ENCODE peak calls at places on chromosomes 12 and 14, in four cellular contexts. One of them, this sample, is unnamed.

GRCh38 chr14:26730929-26731618 is 133.2 kb upstream of the NOVA1 start:
- DNase-seq in GM12891: no peak
- DNase-seq in K562: peak; percentile 7
- DNase-seq in HepG2: no peak
- DNase-seq in this sample: no peak

GRCh38 chr12:29414368-29414767 is 33.4 kb upstream of the ERGIC2 start:
- DNase-seq in K562: no peak
- DNase-seq in GM12891: no peak
- DNase-seq in HepG2: no peak
- DNase-seq in this sample: no peak

GRCh38 chr12:118357327-118358007 is 15.2 kb downstream of the TAOK3 start:
- DNase-seq in GM12891: no peak
- DNase-seq in HepG2: no peak
- DNase-seq in K562: peak; percentile 69
- DNase-seq in this sample: peak; percentile 27

GRCh38 chr14:30444451-30444850 is 114.5 kb upstream of the G2E3 start:
- DNase-seq in GM12891: no peak
- DNase-seq in K562: no peak
- DNase-seq in HepG2: no peak
- DNase-seq in this sample: no peak

GRCh38 chr14:92789457-92790089 is 4.5 kb upstream of the GOLGA5 start:
- DNase-seq in K562: peak; percentile 8
- DNase-seq in HepG2: no peak
- DNase-seq in GM12891: no peak
- DNase-seq in this sample: no peak

GRCh38 chr14:68937790-68938514 is 41.1 kb downstream of the ACTN1 start:
- DNase-seq in GM12891: no peak
- DNase-seq in K562: no peak
- DNase-seq in HepG2: no peak
- DNase-seq in this sample: no peak

GRCh38 chr12:80792861-80793260 is 76.1 kb downstream of the MYF5 start:
- DNase-seq in HepG2: no peak
- DNase-seq in K562: no peak
- DNase-seq in GM12891: no peak
- DNase-seq in this sample: no peak

GRCh38 chr14:46058964-46059580 is 592.5 kb downstream of the RPL10L start:
- DNase-seq in K562: no peak
- DNase-seq in HepG2: no peak
- DNase-seq in GM12891: no peak
- DNase-seq in this sample: no peak

GRCh38 chr12:108633534-108634224 is at the start of gene SELPLG:
- DNase-seq in HepG2: no peak
- DNase-seq in GM12891: peak; percentile 68
- DNase-seq in K562: peak; percentile 50
- DNase-seq in this sample: peak; percentile 83

GRCh38 chr12:2432856-2433255 is 361.9 kb upstream of the FKBP4 start:
- DNase-seq in HepG2: no peak
- DNase-seq in GM12891: no peak
- DNase-seq in K562: no peak
- DNase-seq in this sample: no peak

GRCh38 chr12:92779902-92780301 is 77.1 kb downstream of the PLEKHG7 start:
- DNase-seq in HepG2: no peak
- DNase-seq in K562: no peak
- DNase-seq in GM12891: no peak
- DNase-seq in this sample: no peak

GRCh38 chr12:24034160-24034559 is 84.7 kb upstream of the SOX5 start:
- DNase-seq in K562: no peak
- DNase-seq in GM12891: no peak
- DNase-seq in HepG2: no peak
- DNase-seq in this sample: no peak

GRCh38 chr12:13417516-13417915 is 221.0 kb downstream of the EMP1 start:
- DNase-seq in GM12891: no peak
- DNase-seq in HepG2: no peak
- DNase-seq in K562: no peak
- DNase-seq in this sample: no peak

GRCh38 chr12:78584695-78585094 is 279.9 kb upstream of the SYT1 start:
- DNase-seq in K562: no peak
- DNase-seq in GM12891: no peak
- DNase-seq in HepG2: peak; percentile 6
- DNase-seq in this sample: no peak

DNA sequence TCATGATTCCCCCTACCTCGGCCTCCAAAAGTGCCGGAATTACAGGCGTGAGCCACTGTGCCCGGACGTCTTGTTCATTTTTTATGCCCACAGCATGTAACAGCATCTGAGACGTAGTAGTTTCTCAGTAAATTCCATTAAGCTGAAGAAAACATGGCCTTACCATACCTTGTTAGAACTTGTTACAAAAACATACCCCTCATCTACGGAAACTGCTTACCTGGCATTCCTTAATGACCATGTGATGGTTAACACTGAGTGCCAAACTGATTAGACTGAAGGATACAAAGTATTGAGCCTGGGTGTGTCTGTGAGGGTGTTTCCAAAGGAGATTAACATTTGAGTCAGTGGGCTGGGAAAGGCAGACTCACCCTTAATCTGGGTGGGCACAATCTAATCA is 186.8 kb downstream of the CEP128 start:
- DNase-seq in HepG2: no peak
- DNase-seq in GM12891: no peak
- DNase-seq in K562: no peak
- DNase-seq in this sample: no peak
- TF ChIP-seq POLR2AphosphoS5 in HepG2: no peak
- TF ChIP-seq POLR2AphosphoS5 in GM12891: no peak
- TF ChIP-seq POLR2AphosphoS5 in K562: no peak
- TF ChIP-seq POLR2AphosphoS5 in this sample: no peak

DNA sequence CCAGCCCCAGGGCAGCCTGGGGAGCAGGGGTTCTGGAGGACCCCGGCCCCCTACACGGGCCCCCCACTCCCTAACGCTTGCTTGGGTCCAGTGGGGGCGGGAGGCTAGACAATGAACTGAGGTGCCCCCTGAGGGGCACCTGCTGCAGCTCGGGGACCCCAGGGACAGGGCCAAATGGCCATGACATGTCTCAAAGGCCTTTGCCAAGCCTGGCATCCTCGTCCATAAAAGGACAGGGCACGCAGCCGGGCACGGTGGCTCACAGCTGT is 11.7 kb upstream of the C14orf180 start:
- DNase-seq in GM12891: no peak
- DNase-seq in HepG2: no peak
- DNase-seq in K562: no peak
- DNase-seq in this sample: no peak
- TF ChIP-seq TAF1 in GM12891: no peak
- TF ChIP-seq TAF1 in HepG2: no peak
- TF ChIP-seq TAF1 in K562: no peak
- TF ChIP-seq TAF1 in this sample: no peak

GRCh38 chr12:6851921-6852650 is at the start of gene USP5:
- DNase-seq in K562: peak; percentile 87
- DNase-seq in HepG2: peak; percentile 98
- DNase-seq in GM12891: peak; percentile 92
- DNase-seq in this sample: peak; percentile 97

GRCh38 chr12:6849976-6850560 is 1.0 kb downstream of the CDCA3 start:
- DNase-seq in K562: no peak
- DNase-seq in GM12891: no peak
- DNase-seq in HepG2: no peak
- DNase-seq in this sample: no peak

GRCh38 chr12:6850796-6851152 is 312 bp downstream of the CDCA3 start:
- DNase-seq in K562: peak; percentile 33
- DNase-seq in HepG2: peak; percentile 51
- DNase-seq in GM12891: no peak
- DNase-seq in this sample: no peak

GRCh38 chr12:6852651-6853354 is 853 bp downstream of the USP5 start:
- DNase-seq in K562: peak; percentile 63
- DNase-seq in GM12891: no peak
- DNase-seq in HepG2: peak; percentile 35
- DNase-seq in this sample: no peak

GRCh38 chr12:6851153-6851920 is at the start of gene CDCA3:
- DNase-seq in HepG2: peak; percentile 99
- DNase-seq in K562: peak; percentile 94
- DNase-seq in GM12891: peak; percentile 100
- DNase-seq in this sample: peak; percentile 100
- TF ChIP-seq POLR2A in HepG2: peak; percentile 95
- TF ChIP-seq POLR2A in K562: peak; percentile 59
- TF ChIP-seq POLR2A in GM12891: peak; percentile 87
- TF ChIP-seq POLR2A in this sample: peak; percentile 87

DNA sequence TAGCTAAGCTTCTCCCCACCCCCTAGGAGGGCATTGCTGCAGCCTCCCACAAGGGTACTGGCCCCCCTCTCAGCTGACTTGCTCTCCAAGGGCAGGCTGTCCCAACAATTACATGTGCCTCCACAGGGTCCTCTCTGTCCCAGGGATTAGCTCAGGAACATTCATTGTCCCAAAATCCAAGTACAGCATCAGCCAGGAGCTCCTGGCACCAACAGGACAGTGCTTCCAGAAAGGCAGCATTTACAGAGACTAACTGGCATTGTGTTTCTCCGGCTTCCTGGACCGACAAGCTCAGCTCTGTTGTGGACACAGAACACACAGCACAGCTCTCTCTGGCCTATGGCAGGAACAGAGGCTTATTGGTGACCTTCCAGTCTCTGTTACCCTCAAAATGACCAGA is 21.7 kb downstream of the ABCD4 start:
- DNase-seq in K562: no peak
- DNase-seq in HepG2: no peak
- DNase-seq in GM12891: no peak
- DNase-seq in this sample: no peak
- TF ChIP-seq POLR2AphosphoS5 in K562: no peak
- TF ChIP-seq POLR2AphosphoS5 in HepG2: no peak
- TF ChIP-seq POLR2AphosphoS5 in GM12891: no peak
- TF ChIP-seq POLR2AphosphoS5 in this sample: no peak

DNA sequence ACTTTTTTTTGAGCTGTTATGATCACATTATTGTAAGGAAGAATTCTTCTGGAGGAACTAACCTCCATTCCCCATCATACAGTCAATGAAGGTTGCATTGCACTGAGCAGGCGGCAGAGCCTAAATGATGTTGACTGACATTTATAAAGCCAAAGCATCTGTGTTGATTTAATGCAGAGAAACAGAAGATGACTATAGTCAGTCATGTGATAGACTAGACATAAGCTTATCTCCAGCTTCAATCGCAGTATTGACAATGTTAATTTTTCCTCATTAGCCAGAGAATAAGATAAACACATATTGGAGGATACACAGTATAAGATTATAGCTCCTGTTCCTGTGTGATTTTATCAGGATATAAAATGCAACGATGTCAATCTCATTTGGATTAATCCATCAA is 82.0 kb downstream of the PRICKLE1 start:
- DNase-seq in HepG2: no peak
- DNase-seq in K562: no peak
- DNase-seq in GM12891: no peak
- DNase-seq in this sample: no peak
- TF ChIP-seq TAF1 in HepG2: no peak
- TF ChIP-seq TAF1 in K562: no peak
- TF ChIP-seq TAF1 in GM12891: no peak
- TF ChIP-seq TAF1 in this sample: no peak

GRCh38 chr12:57745485-57745881 is 644 bp downstream of the TSPAN31 start:
- DNase-seq in K562: no peak
- DNase-seq in GM12891: no peak
- DNase-seq in HepG2: no peak
- DNase-seq in this sample: no peak
- TF ChIP-seq POLR2A in K562: peak; percentile 76
- TF ChIP-seq POLR2A in GM12891: peak; percentile 73
- TF ChIP-seq POLR2A in HepG2: no peak
- TF ChIP-seq POLR2A in this sample: peak; percentile 30

DNA sequence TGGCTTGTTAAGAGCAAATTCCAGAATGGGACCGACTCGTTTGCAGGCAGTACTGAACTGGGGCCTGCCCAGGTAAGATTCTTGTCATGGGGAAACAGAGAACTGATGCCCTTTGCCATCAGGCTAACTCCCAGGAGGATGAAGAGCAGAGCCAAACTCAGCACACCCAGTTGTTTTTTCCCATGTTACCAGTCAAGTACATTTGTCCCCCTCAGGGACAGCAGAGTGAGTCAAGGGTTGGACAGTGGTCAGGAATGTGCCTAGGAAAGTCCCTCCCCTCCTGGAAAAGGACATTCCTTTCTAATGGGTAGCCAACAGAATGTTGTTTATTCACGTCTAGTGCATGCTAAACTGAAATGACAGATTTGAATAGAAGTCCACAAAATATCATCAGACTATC is 1.6 kb downstream of the ART4 start:
- DNase-seq in HepG2: peak; percentile 85
- DNase-seq in K562: no peak
- DNase-seq in GM12891: no peak
- DNase-seq in this sample: no peak
- TF ChIP-seq POLR2AphosphoS5 in HepG2: peak; percentile 61
- TF ChIP-seq POLR2AphosphoS5 in K562: no peak
- TF ChIP-seq POLR2AphosphoS5 in GM12891: no peak
- TF ChIP-seq POLR2AphosphoS5 in this sample: no peak

DNA sequence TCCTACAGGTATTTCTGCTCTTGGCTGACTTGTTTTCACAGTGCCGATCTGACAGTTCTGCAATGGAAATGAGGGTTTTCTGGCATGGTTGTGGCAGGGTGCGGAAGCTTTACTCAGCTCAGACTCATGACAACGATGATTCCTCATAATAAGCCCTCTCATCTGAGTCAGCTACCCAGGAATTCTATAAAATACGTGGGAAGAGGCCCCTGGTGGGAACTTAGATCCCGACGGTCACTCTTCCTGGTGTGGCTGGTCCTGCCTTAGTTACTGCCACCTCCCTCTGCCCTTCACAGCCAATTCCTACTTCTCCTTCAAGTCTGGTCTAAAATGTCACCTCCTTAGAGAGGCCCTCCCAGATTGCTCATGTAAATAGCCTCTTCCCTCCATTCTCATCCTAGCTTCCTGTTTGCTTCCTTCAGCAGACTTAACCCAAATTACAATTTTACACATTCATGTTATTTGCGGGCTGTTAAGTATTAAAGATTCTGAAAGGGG is 104.2 kb upstream of the MAP1LC3B2 start:
- DNase-seq in GM12891: no peak
- DNase-seq in HepG2: no peak
- DNase-seq in K562: no peak
- DNase-seq in this sample: no peak
- TF ChIP-seq TAF1 in GM12891: no peak
- TF ChIP-seq TAF1 in HepG2: no peak
- TF ChIP-seq TAF1 in K562: no peak
- TF ChIP-seq TAF1 in this sample: no peak

DNA sequence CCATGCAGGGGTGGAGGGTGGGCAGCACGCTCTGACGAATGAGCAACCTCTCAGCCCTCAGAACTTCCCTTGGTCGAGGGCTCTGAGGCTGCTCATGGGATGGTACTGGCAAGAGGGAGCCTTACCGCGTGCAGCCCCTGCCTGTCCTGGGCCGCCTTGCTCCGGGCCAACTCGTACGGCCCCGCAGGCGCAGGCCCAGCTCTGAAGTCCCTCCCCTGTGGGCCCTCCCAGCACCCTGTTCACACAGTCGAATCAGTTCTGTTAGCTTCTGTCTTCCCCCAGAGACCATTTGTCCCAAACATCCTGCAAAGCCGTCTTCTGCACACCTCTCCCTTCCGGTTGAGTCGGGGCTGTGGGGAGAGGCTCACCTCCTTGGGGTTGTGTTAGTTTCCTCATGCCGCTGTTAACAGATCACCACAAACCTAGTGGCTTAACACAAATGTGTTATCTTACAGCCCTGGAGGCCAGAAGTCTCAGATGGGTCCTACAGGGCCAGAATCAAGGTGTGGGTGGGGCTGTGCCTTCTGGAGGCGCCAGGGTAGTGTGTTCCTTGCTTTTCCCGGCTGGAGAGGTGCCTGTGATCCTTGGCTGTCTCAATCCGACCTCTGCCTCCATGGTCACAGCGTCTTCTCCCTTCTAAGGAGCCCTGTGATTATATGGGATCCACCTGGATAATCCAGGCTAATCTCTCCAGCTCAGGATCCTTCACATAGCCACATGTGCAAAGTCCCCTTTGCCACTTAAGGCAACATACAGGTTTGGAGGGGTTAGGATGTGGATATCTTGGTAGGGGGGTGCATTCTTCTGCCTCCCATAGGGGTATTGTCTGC is 901 bp upstream of the HVCN1 start:
- DNase-seq in GM12891: peak; percentile 68
- DNase-seq in K562: peak; percentile 38
- DNase-seq in HepG2: no peak
- DNase-seq in this sample: peak; percentile 64
- TF ChIP-seq POLR2A in GM12891: no peak
- TF ChIP-seq POLR2A in K562: no peak
- TF ChIP-seq POLR2A in HepG2: no peak
- TF ChIP-seq POLR2A in this sample: peak; percentile 71